ENCODE peak calls at places on chromosomes 13 and 19, in four cellular contexts. L, W, M and D are unnamed samples.

GRCh38 chr13:51004918-51005460 is 95.4 kb downstream of the RNASEH2B start:
- DNase-seq in M (no peak), W (no peak), L (no peak), D (no peak)

GRCh38 chr19:31285744-31286143 is 63.5 kb downstream of the TSHZ3 start:
- DNase-seq in M (no peak), W (peak), L (peak), D (no peak)

GRCh38 chr13:102312841-102313240 is 89.0 kb downstream of the FGF14 start:
- DNase-seq in L (no peak), W (no peak), M (no peak), D (no peak)

GRCh38 chr19:38721977-38722773 is 22.1 kb downstream of the CAPN12 start:
- DNase-seq in M (no peak), L (no peak), W (no peak), D (no peak)

GRCh38 chr19:6250909-6251308 is 28.9 kb downstream of the MLLT1 start:
- DNase-seq in W (no peak), M (no peak), L (no peak), D (no peak)

GRCh38 chr19:29988351-29988750 is 46.3 kb downstream of the URI1 start:
- DNase-seq in W (no peak), L (no peak), M (no peak), D (no peak)

GRCh38 chr19:4288091-4288777 is 9.2 kb downstream of the SHD start:
- DNase-seq in M (no peak), L (no peak), W (no peak), D (no peak)

GRCh38 chr13:21546372-21546771 is 57.6 kb downstream of the MICU2 start:
- DNase-seq in M (no peak), W (peak), L (no peak), D (no peak)

GRCh38 chr13:33033361-33033812 is 17.2 kb downstream of the KL start:
- DNase-seq in W (no peak), M (no peak), L (no peak), D (no peak)

GRCh38 chr13:72458701-72459100 is 268.7 kb downstream of the MZT1 start:
- DNase-seq in W (peak), M (no peak), L (peak), D (peak)

GRCh38 chr13:53439439-53440225 is 411.0 kb downstream of the OLFM4 start:
- DNase-seq in M (no peak), W (no peak), L (no peak), D (no peak)